ENCODE peak calls at places on chromosomes 7 and 10, in eight cellular contexts. L, O, A, W, R, F, H and D are unnamed samples.

GRCh38 chr7:106657085-106657991 is 3.6 kb downstream of the CCDC71L start:
- DNase-seq in L (no peak), O (no peak), A (peak), W (no peak), R (peak), F (no peak), H (no peak), D (no peak)

GRCh38 chr7:155392726-155393570 is 65.0 kb upstream of the EN2 start:
- DNase-seq in L (peak), O (no peak), A (no peak), W (no peak), R (no peak), F (no peak), H (no peak), D (no peak)

GRCh38 chr7:117053407-117053806 is 100.1 kb downstream of the ST7 start:
- DNase-seq in L (no peak), O (no peak), A (no peak), W (no peak), R (no peak), F (no peak), H (no peak), D (no peak)

GRCh38 chr7:44973610-44974401 is 5.0 kb downstream of the MYO1G start:
- DNase-seq in L (no peak), O (peak), A (peak), W (no peak), R (no peak), F (no peak), H (no peak), D (no peak)

GRCh38 chr7:80584778-80585177 is 53.7 kb upstream of the CD36 start:
- DNase-seq in L (peak), O (no peak), A (no peak), W (no peak), R (peak), F (no peak), H (no peak), D (no peak)

GRCh38 chr7:47428052-47428779 is 153.7 kb downstream of the TNS3 start:
- DNase-seq in L (no peak), O (no peak), A (no peak), W (no peak), R (no peak), F (no peak), H (no peak), D (no peak)

GRCh38 chr10:43688348-43688892 is 39.7 kb upstream of the ZNF32 start:
- DNase-seq in L (no peak), O (no peak), A (no peak), W (no peak), R (no peak), F (no peak), H (no peak), D (no peak)

GRCh38 chr7:87475359-87476178 is at the start of gene ABCB4:
- DNase-seq in L (peak), O (no peak), A (peak), W (no peak), R (no peak), F (no peak), H (peak), D (no peak)

GRCh38 chr7:132518102-132518838 is 58.0 kb downstream of the PLXNA4 start:
- DNase-seq in L (no peak), O (no peak), A (no peak), W (no peak), R (no peak), F (no peak), H (no peak), D (no peak)

GRCh38 chr7:353746-354325 is 63.9 kb downstream of the FOXL3 start:
- DNase-seq in L (no peak), O (peak), A (no peak), W (no peak), R (no peak), F (no peak), H (no peak), D (no peak)

GRCh38 chr10:72334196-72334831 is 20.4 kb downstream of the DNAJB12 start:
- DNase-seq in L (no peak), O (no peak), A (no peak), W (no peak), R (peak), F (peak), H (no peak), D (no peak)

GRCh38 chr10:31961675-31962074 is 33.0 kb upstream of the ARHGAP12 start:
- DNase-seq in L (no peak), O (peak), A (peak), W (no peak), R (peak), F (no peak), H (no peak), D (no peak)

GRCh38 chr7:130421685-130422084 is 19.1 kb downstream of the CEP41 start:
- DNase-seq in L (no peak), O (no peak), A (no peak), W (no peak), R (peak), F (no peak), H (no peak), D (no peak)

GRCh38 chr7:130642383-130642782 is 26.2 kb downstream of the COPG2 start:
- DNase-seq in L (no peak), O (no peak), A (no peak), W (no peak), R (no peak), F (no peak), H (no peak), D (no peak)

GRCh38 chr10:103506061-103506460 is 12.6 kb downstream of the NEURL1 start:
- DNase-seq in L (no peak), O (no peak), A (no peak), W (no peak), R (no peak), F (no peak), H (no peak), D (no peak)

GRCh38 chr10:21687197-21687993 is 153.4 kb downstream of the MLLT10 start:
- DNase-seq in L (peak), O (no peak), A (no peak), W (no peak), R (peak), F (no peak), H (no peak), D (no peak)

GRCh38 chr7:138245682-138246081 is 169.4 kb downstream of the AKR1D1 start:
- DNase-seq in L (no peak), O (no peak), A (no peak), W (no peak), R (no peak), F (no peak), H (no peak), D (no peak)

GRCh38 chr10:78039743-78040142 is 6.1 kb downstream of the RPS24 start:
- DNase-seq in L (no peak), O (no peak), A (no peak), W (no peak), R (no peak), F (no peak), H (no peak), D (no peak)

GRCh38 chr7:100763556-100764140 is 30.3 kb downstream of the ZAN start:
- DNase-seq in L (no peak), O (no peak), A (no peak), W (no peak), R (no peak), F (no peak), H (no peak), D (no peak)

GRCh38 chr7:28921822-28922221 is 36.3 kb downstream of the TRIL start:
- DNase-seq in L (peak), O (peak), A (peak), W (no peak), R (peak), F (peak), H (no peak), D (no peak)

GRCh38 chr7:18109762-18110161 is 82.1 kb upstream of the PRPS1L1 start:
- DNase-seq in L (no peak), O (no peak), A (no peak), W (no peak), R (peak), F (peak), H (no peak), D (no peak)

GRCh38 chr7:150728609-150729008 is 8.6 kb upstream of the GIMAP5 start:
- DNase-seq in L (no peak), O (no peak), A (no peak), W (no peak), R (no peak), F (no peak), H (no peak), D (no peak)

GRCh38 chr7:143458263-143458662 is 15.0 kb downstream of the TAS2R60 start:
- DNase-seq in L (no peak), O (no peak), A (no peak), W (no peak), R (peak), F (no peak), H (no peak), D (no peak)

GRCh38 chr7:116524609-116525297 is at the start of gene CAV1:
- DNase-seq in L (peak), O (no peak), A (peak), W (no peak), R (peak), F (peak), H (peak), D (peak)

GRCh38 chr10:58672855-58673254 is 160.2 kb downstream of the BICC1 start:
- DNase-seq in L (no peak), O (no peak), A (no peak), W (no peak), R (peak), F (no peak), H (no peak), D (no peak)

GRCh38 chr10:132421377-132422168 is 24.6 kb downstream of the PWWP2B start:
- DNase-seq in L (peak), O (no peak), A (no peak), W (no peak), R (peak), F (no peak), H (no peak), D (no peak)

GRCh38 chr10:112950714-112951348 is 784 bp downstream of the TCF7L2 start:
- DNase-seq in L (no peak), O (no peak), A (peak), W (no peak), R (peak), F (no peak), H (peak), D (no peak)

GRCh38 chr10:94205370-94205930 is 157.3 kb downstream of the NOC3L start:
- DNase-seq in L (no peak), O (peak), A (no peak), W (no peak), R (peak), F (no peak), H (no peak), D (no peak)

GRCh38 chr7:42012786-42013360 is 224.1 kb downstream of the GLI3 start:
- DNase-seq in L (no peak), O (no peak), A (no peak), W (no peak), R (no peak), F (peak), H (no peak), D (no peak)

GRCh38 chr7:44293561-44294324 is 31.7 kb downstream of the CAMK2B start:
- DNase-seq in L (no peak), O (no peak), A (no peak), W (no peak), R (no peak), F (no peak), H (peak), D (no peak)

GRCh38 chr7:66707825-66708224 is 32.7 kb upstream of the RABGEF1 start:
- DNase-seq in L (no peak), O (no peak), A (no peak), W (no peak), R (no peak), F (no peak), H (no peak), D (no peak)

GRCh38 chr7:117800406-117800805 is 72.8 kb downstream of the CTTNBP2 start:
- DNase-seq in L (no peak), O (no peak), A (no peak), W (no peak), R (no peak), F (peak), H (no peak), D (no peak)

GRCh38 chr10:125331056-125331455 is 170.7 kb upstream of the CTBP2 start:
- DNase-seq in L (no peak), O (no peak), A (no peak), W (no peak), R (no peak), F (no peak), H (no peak), D (no peak)

GRCh38 chr7:73701357-73701995 is 18.0 kb downstream of the STX1A start:
- DNase-seq in L (peak), O (no peak), A (peak), W (no peak), R (peak), F (no peak), H (no peak), D (no peak)

GRCh38 chr7:93910076-93910994 is 4.0 kb downstream of the GNGT1 start:
- DNase-seq in L (peak), O (no peak), A (no peak), W (no peak), R (peak), F (no peak), H (no peak), D (no peak)

GRCh38 chr10:124747745-124748144 is 3.6 kb upstream of the FAM53B start:
- DNase-seq in L (no peak), O (no peak), A (no peak), W (no peak), R (no peak), F (no peak), H (no peak), D (no peak)

GRCh38 chr7:152674860-152675760 is 831 bp downstream of the XRCC2 start:
- DNase-seq in L (peak), O (peak), A (peak), W (no peak), R (peak), F (no peak), H (no peak), D (no peak)